ENCODE peak calls at places on chromosome 11, in six cellular contexts. E, U, J, L, W and H are unnamed samples.

GRCh38 chr11:65266210-65266609 is 4.4 kb downstream of the POLA2 start:
- DNase-seq in L (no peak), E (no peak), W (no peak), U (no peak), J (no peak), H (no peak)

GRCh38 chr11:94025695-94026394 is 4.7 kb downstream of the HEPHL1 start:
- DNase-seq in J (no peak), W (no peak), U (no peak), L (no peak), E (no peak), H (no peak)

GRCh38 chr11:69193151-69193550 is 37.4 kb downstream of the SMIM38 start:
- DNase-seq in L (no peak), W (no peak), E (no peak), U (no peak), J (no peak), H (no peak)

GRCh38 chr11:44416776-44417175 is 106.8 kb upstream of the ALX4 start:
- DNase-seq in E (no peak), W (no peak), J (peak; percentile 95), U (no peak), L (no peak), H (no peak)

GRCh38 chr11:108697872-108698473 is 33.1 kb downstream of the DDX10 start:
- DNase-seq in J (peak; percentile 63), W (no peak), U (peak; percentile 5), E (peak; percentile 65), L (peak; percentile 22), H (peak; percentile 54)

GRCh38 chr11:4480577-4481539 is 1.6 kb upstream of the OR52K1 start:
- DNase-seq in J (no peak), W (no peak), U (no peak), E (no peak), L (no peak), H (no peak)

GRCh38 chr11:43837879-43838278 is 42.8 kb upstream of the ALKBH3 start:
- DNase-seq in E (no peak), L (no peak), U (no peak), J (no peak), W (no peak), H (no peak)

GRCh38 chr11:96464695-96465307 is 75.0 kb downstream of the JRKL start:
- DNase-seq in L (peak; percentile 66), J (peak; percentile 73), E (no peak), U (no peak), W (peak; percentile 45), H (peak; percentile 68)

GRCh38 chr11:124195419-124195734 is 12.2 kb downstream of the OR10D3 start:
- DNase-seq in U (no peak), W (no peak), E (no peak), L (no peak), J (no peak), H (no peak)

GRCh38 chr11:23205156-23205871 is 345.0 kb upstream of the CCDC179 start:
- DNase-seq in L (no peak), J (no peak), E (no peak), W (no peak), U (no peak), H (no peak)

GRCh38 chr11:25734592-25735211 is 597.2 kb upstream of the ANO3 start:
- DNase-seq in W (no peak), U (no peak), L (no peak), J (peak; percentile 26), E (no peak), H (peak; percentile 8)

GRCh38 chr11:97022942-97023341 is 633.1 kb downstream of the JRKL start:
- DNase-seq in J (no peak), L (no peak), E (no peak), W (no peak), U (no peak), H (no peak)

GRCh38 chr11:133718238-133718637 is 127.1 kb downstream of the SPATA19 start:
- DNase-seq in L (no peak), W (no peak), U (no peak), J (no peak), E (no peak), H (no peak)

GRCh38 chr11:131912127-131912526 is 541.7 kb downstream of the NTM start:
- DNase-seq in L (no peak), J (no peak), E (no peak), W (no peak), U (no peak), H (no peak)

GRCh38 chr11:60910711-60911366 is 3.1 kb upstream of the TMEM109 start:
- DNase-seq in E (no peak), L (no peak), J (no peak), W (no peak), U (no peak), H (no peak)

GRCh38 chr11:69430566-69430965 is 50.9 kb upstream of the LINC01488 start:
- DNase-seq in J (no peak), W (no peak), E (no peak), U (no peak), L (no peak), H (peak; percentile 37)

GRCh38 chr11:15826826-15827225 is 529.5 kb downstream of the SOX6 start:
- DNase-seq in J (peak; percentile 20), E (no peak), W (no peak), L (no peak), U (no peak), H (no peak)

GRCh38 chr11:68302256-68303054 is 9.9 kb upstream of the LRP5 start:
- DNase-seq in L (peak; percentile 55), E (no peak), J (peak; percentile 57), U (no peak), W (no peak), H (peak; percentile 71)

GRCh38 chr11:45298718-45299117 is 12.6 kb upstream of the SYT13 start:
- DNase-seq in E (no peak), L (no peak), W (no peak), J (no peak), U (no peak), H (no peak)

GRCh38 chr11:12671378-12671777 is 2.8 kb upstream of the TEAD1 start:
- DNase-seq in J (no peak), W (no peak), E (no peak), U (no peak), L (no peak), H (no peak)

GRCh38 chr11:86438685-86439084 is 64.0 kb downstream of the CCDC81 start:
- DNase-seq in E (no peak), U (no peak), J (peak; percentile 30), L (no peak), W (no peak), H (no peak)

GRCh38 chr11:77117485-77117884 is 10.6 kb upstream of the MYO7A start:
- DNase-seq in E (no peak), U (no peak), W (no peak), J (no peak), L (no peak), H (no peak)

GRCh38 chr11:61725632-61726280 is 26.7 kb upstream of the MYRF start:
- DNase-seq in L (no peak), U (no peak), W (no peak), J (no peak), E (no peak), H (no peak)

GRCh38 chr11:21625982-21626381 is 566.9 kb upstream of the ANO5 start:
- DNase-seq in E (peak; percentile 65), J (peak; percentile 35), W (no peak), U (no peak), L (no peak), H (no peak)

GRCh38 chr11:63793163-63793562 is 20.1 kb upstream of the SPINDOC start:
- DNase-seq in U (no peak), E (no peak), J (no peak), W (no peak), L (no peak), H (no peak)